ENCODE peak calls at places on chromosome 20, in four cellular contexts. B is A549, P is SW480, K is NCI-H2171 treated with DMSO at 0.1 percent for 48 hours. N is an unnamed sample.

GRCh38 chr20:50298554-50299324 is 108.1 kb downstream of the CEBPB start:
- DNase-seq in B (no peak), P (no peak), K (no peak), N (no peak)

GRCh38 chr20:62142252-62143117 is 709 bp downstream of the PSMA7 start:
- DNase-seq in B (no peak), P (no peak), K (no peak), N (no peak)

GRCh38 chr20:6014017-6014416 is 39.8 kb downstream of the LRRN4 start:
- DNase-seq in B (no peak), P (no peak), K (no peak), N (no peak)

GRCh38 chr20:32484221-32485125 is 100.7 kb downstream of the NOL4L start:
- DNase-seq in B (peak; percentile 35), P (peak; percentile 56), K (peak; percentile 71), N (no peak)

GRCh38 chr20:59159822-59160740 is 3.5 kb upstream of the ZNF831 start:
- DNase-seq in B (no peak), P (peak; percentile 29), K (peak; percentile 21), N (no peak)

GRCh38 chr20:46557231-46557956 is 6.9 kb upstream of the OCSTAMP start:
- DNase-seq in B (no peak), P (no peak), K (peak; percentile 57), N (no peak)

GRCh38 chr20:15834857-15835256 is 738.4 kb downstream of the KIF16B start:
- DNase-seq in B (no peak), P (no peak), K (peak; percentile 94), N (no peak)

GRCh38 chr20:20568604-20569205 is 143.7 kb downstream of the RALGAPA2 start:
- DNase-seq in B (peak; percentile 18), P (peak; percentile 58), K (peak; percentile 90), N (no peak)

GRCh38 chr20:22711981-22712755 is 127.8 kb upstream of the FOXA2 start:
- DNase-seq in B (no peak), P (peak; percentile 100), K (no peak), N (no peak)

GRCh38 chr20:3901028-3901746 is 12.0 kb downstream of the PANK2 start:
- DNase-seq in B (no peak), P (no peak), K (no peak), N (no peak)

GRCh38 chr20:475463-476357 is 13.4 kb upstream of the TBC1D20 start:
- DNase-seq in B (no peak), P (no peak), K (no peak), N (no peak)

GRCh38 chr20:3106658-3107463 is 22.3 kb upstream of the AVP start:
- DNase-seq in B (no peak), P (no peak), K (peak; percentile 61), N (no peak)

GRCh38 chr20:61901421-61902212 is 164.1 kb downstream of the TAF4 start:
- DNase-seq in B (no peak), P (peak; percentile 76), K (no peak), N (no peak)

GRCh38 chr20:22579711-22580697 is 4.4 kb downstream of the FOXA2 start:
- DNase-seq in B (no peak), P (no peak), K (no peak), N (no peak)

GRCh38 chr20:49608752-49609670 is 41.1 kb upstream of the PTGIS start:
- DNase-seq in B (peak; percentile 79), P (peak; percentile 86), K (peak; percentile 87), N (no peak)

GRCh38 chr20:33999025-33999629 is 5.4 kb downstream of the RALY start:
- DNase-seq in B (no peak), P (no peak), K (no peak), N (no peak)

GRCh38 chr20:43843096-43843964 is 71.3 kb upstream of the TOX2 start:
- DNase-seq in B (no peak), P (no peak), K (no peak), N (no peak)

GRCh38 chr20:13042458-13042794 is 33.7 kb downstream of the SPTLC3 start:
- DNase-seq in B (no peak), P (no peak), K (no peak), N (no peak)

GRCh38 chr20:58471161-58471834 is 43.9 kb downstream of the APCDD1L start:
- DNase-seq in B (no peak), P (no peak), K (no peak), N (no peak)

GRCh38 chr20:37511605-37512275 is 9.3 kb upstream of the NNAT start:
- DNase-seq in B (no peak), P (no peak), K (peak; percentile 70), N (no peak)

GRCh38 chr20:48332555-48332954 is 495.2 kb downstream of the PREX1 start:
- DNase-seq in B (no peak), P (peak; percentile 23), K (peak; percentile 31), N (no peak)

GRCh38 chr20:62136283-62137091 is 6.7 kb downstream of the PSMA7 start:
- DNase-seq in B (peak; percentile 73), P (peak; percentile 72), K (peak; percentile 61), N (no peak)

GRCh38 chr20:13212750-13213149 is 8.3 kb upstream of the ISM1 start:
- DNase-seq in B (no peak), P (no peak), K (no peak), N (no peak)

GRCh38 chr20:1427457-1428054 is 34.7 kb upstream of the FKBP1A start:
- DNase-seq in B (no peak), P (peak; percentile 23), K (peak; percentile 99), N (no peak)

GRCh38 chr20:31595654-31596411 is 9.3 kb upstream of the ID1 start:
- DNase-seq in B (peak; percentile 74), P (no peak), K (no peak), N (peak; percentile 41)

GRCh38 chr20:1287787-1288569 is 21.9 kb downstream of the SNPH start:
- DNase-seq in B (no peak), P (no peak), K (no peak), N (no peak)

GRCh38 chr20:32465092-32465900 is 107.2 kb downstream of the ASXL1 start:
- DNase-seq in B (peak; percentile 53), P (no peak), K (no peak), N (no peak)

GRCh38 chr20:37295001-37295400 is 5.5 kb downstream of the MANBAL start:
- DNase-seq in B (peak; percentile 96), P (peak; percentile 72), K (no peak), N (no peak)

GRCh38 chr20:63544958-63545516 is 2.5 kb downstream of the SRMS start:
- DNase-seq in B (peak; percentile 75), P (peak; percentile 90), K (no peak), N (no peak)

GRCh38 chr20:59269396-59270025 is 30.9 kb upstream of the EDN3 start:
- DNase-seq in B (no peak), P (no peak), K (no peak), N (no peak)

GRCh38 chr20:63932606-63933160 is 23.5 kb downstream of the UCKL1 start:
- DNase-seq in B (no peak), P (no peak), K (no peak), N (no peak)

GRCh38 chr20:11755071-11755881 is 162.4 kb upstream of the BTBD3 start:
- DNase-seq in B (no peak), P (no peak), K (no peak), N (no peak)

GRCh38 chr20:59749293-59749680 is 144.9 kb downstream of the PHACTR3 start:
- DNase-seq in B (no peak), P (no peak), K (no peak), N (no peak)